ENCODE peak calls at places on chromosomes 3 and 15, in four cellular contexts. H is transverse colon, D is Panc1, A is GM23338. I is an unnamed sample.

GRCh38 chr3:10707984-10708868 is 107.8 kb upstream of the SLC6A11 start:
- DNase-seq in H (no peak), D (no peak), A (peak; percentile 38), I (no peak)

GRCh38 chr15:31434418-31435255 is 108.0 kb downstream of the KLF13 start:
- DNase-seq in H (peak; percentile 75), D (no peak), A (peak; percentile 11), I (peak; percentile 86)

GRCh38 chr3:190384241-190384863 is 3.6 kb upstream of the CLDN16 start:
- DNase-seq in H (peak; percentile 46), D (peak; percentile 84), A (peak; percentile 47), I (no peak)

GRCh38 chr3:138389144-138389601 is 40.8 kb downstream of the MRAS start:
- DNase-seq in H (no peak), D (no peak), A (no peak), I (no peak)

GRCh38 chr15:90114451-90114901 is 12.2 kb upstream of the IDH2 start:
- DNase-seq in H (no peak), D (no peak), A (no peak), I (no peak)

GRCh38 chr3:62732183-62732904 is 142.9 kb downstream of the CADPS start:
- DNase-seq in H (peak; percentile 26), D (no peak), A (no peak), I (no peak)

GRCh38 chr3:18679226-18679625 is 254.1 kb upstream of the SATB1 start:
- DNase-seq in H (no peak), D (no peak), A (no peak), I (no peak)

GRCh38 chr15:62389887-62390792 is 225.1 kb upstream of the C2CD4B start:
- DNase-seq in H (peak; percentile 74), D (no peak), A (peak; percentile 89), I (no peak)

GRCh38 chr15:40929730-40930429 is 740 bp downstream of the DLL4 start:
- DNase-seq in H (peak; percentile 61), D (no peak), A (peak; percentile 67), I (peak; percentile 73)

GRCh38 chr15:75836953-75837321 is 6.3 kb upstream of the UBE2Q2 start:
- DNase-seq in H (no peak), D (no peak), A (no peak), I (no peak)

GRCh38 chr3:52773361-52774065 is 2.8 kb upstream of the NEK4 start:
- DNase-seq in H (peak; percentile 4), D (no peak), A (no peak), I (no peak)

GRCh38 chr15:68228143-68228970 is 1.2 kb downstream of the CLN6 start:
- DNase-seq in H (no peak), D (no peak), A (no peak), I (peak; percentile 56)

GRCh38 chr3:59713971-59714370 is 664.1 kb upstream of the CFAP20DC start:
- DNase-seq in H (no peak), D (no peak), A (no peak), I (no peak)

GRCh38 chr15:92322566-92323355 is 70.9 kb upstream of the ST8SIA2 start:
- DNase-seq in H (no peak), D (no peak), A (no peak), I (no peak)

GRCh38 chr3:78992830-78993229 is 775.0 kb downstream of the ROBO1 start:
- DNase-seq in H (no peak), D (no peak), A (no peak), I (no peak)

GRCh38 chr3:126484662-126485061 is 9.0 kb upstream of the ZXDC start:
- DNase-seq in H (no peak), D (no peak), A (no peak), I (no peak)

GRCh38 chr15:35669457-35670045 is 123.6 kb upstream of the DPH6 start:
- DNase-seq in H (no peak), D (no peak), A (no peak), I (no peak)

GRCh38 chr3:102348904-102349303 is 85.9 kb upstream of the ZPLD1 start:
- DNase-seq in H (no peak), D (no peak), A (no peak), I (no peak)

GRCh38 chr3:105807146-105807545 is 61.7 kb downstream of the CBLB start:
- DNase-seq in H (no peak), D (no peak), A (no peak), I (no peak)

GRCh38 chr15:59326856-59327255 is 45.8 kb downstream of the MYO1E start:
- DNase-seq in H (peak; percentile 52), D (no peak), A (no peak), I (no peak)

GRCh38 chr15:68820205-68820588 is 498 bp downstream of the ANP32A start:
- DNase-seq in H (peak; percentile 52), D (no peak), A (no peak), I (peak; percentile 78)

GRCh38 chr3:12868039-12869024 is 27.0 kb upstream of the RPL32 start:
- DNase-seq in H (peak; percentile 82), D (peak; percentile 59), A (peak; percentile 82), I (peak; percentile 85)

GRCh38 chr15:73685981-73686380 is 1.8 kb downstream of the CD276 start:
- DNase-seq in H (no peak), D (no peak), A (no peak), I (no peak)

GRCh38 chr15:73683624-73684536 is at the start of gene CD276:
- DNase-seq in H (peak; percentile 73), D (no peak), A (peak; percentile 81), I (peak; percentile 87)

GRCh38 chr15:73688455-73688854 is 4.3 kb downstream of the CD276 start:
- DNase-seq in H (no peak), D (no peak), A (no peak), I (no peak)

GRCh38 chr15:73685561-73685960 is 1.4 kb downstream of the CD276 start:
- DNase-seq in H (no peak), D (no peak), A (no peak), I (no peak)

DNA sequence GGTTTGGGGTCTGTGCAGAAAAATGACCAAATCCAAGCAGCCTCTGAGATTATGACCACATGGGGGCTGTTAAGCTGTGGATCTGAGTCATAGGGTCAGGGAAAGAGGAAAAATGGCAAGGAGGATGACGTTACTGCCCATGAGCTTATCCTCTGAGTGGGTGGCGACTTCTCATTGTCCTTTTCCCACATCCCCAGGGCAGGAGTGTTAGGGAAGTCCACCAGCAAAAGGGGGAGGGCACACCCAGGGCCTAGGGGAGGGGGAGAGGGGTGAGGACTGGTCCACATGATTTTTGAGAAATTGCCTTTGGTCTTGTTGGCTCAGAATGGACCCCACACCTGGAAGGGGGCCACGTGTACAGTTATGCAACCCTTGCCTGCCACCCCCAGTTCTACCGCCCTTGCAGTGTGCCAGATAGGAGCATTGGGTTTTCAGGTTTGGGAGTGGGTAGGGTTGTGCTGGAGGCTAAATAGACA is 2.6 kb downstream of the CD276 start:
- DNase-seq in H (no peak), D (no peak), A (no peak), I (no peak)
- TF ChIP-seq POLR2AphosphoS5 in H (no peak), D (no peak), A (no peak), I (no peak)

GRCh38 chr15:66652806-66653205 is 49.2 kb upstream of the SMAD6 start:
- DNase-seq in H (no peak), D (no peak), A (no peak), I (no peak)
- H3K4me1 ChIP-seq in H (peaks cover 7% of the 10 kb centered on the region), D (peaks cover 24% of the 10 kb centered on the region), A (peaks cover 40% of the 10 kb centered on the region), I (peaks cover 22% of the 10 kb centered on the region)

GRCh38 chr15:38558714-38559059 is 5.9 kb downstream of the RASGRP1 start:
- DNase-seq in H (no peak), D (no peak), A (no peak), I (no peak)

GRCh38 chr15:38559131-38559530 is 5.5 kb downstream of the RASGRP1 start:
- DNase-seq in H (no peak), D (no peak), A (no peak), I (no peak)

GRCh38 chr15:38560456-38560926 is 4.1 kb downstream of the RASGRP1 start:
- DNase-seq in H (no peak), D (no peak), A (no peak), I (no peak)

GRCh38 chr15:38557855-38558713 is 6.5 kb downstream of the RASGRP1 start:
- DNase-seq in H (no peak), D (no peak), A (no peak), I (no peak)

DNA sequence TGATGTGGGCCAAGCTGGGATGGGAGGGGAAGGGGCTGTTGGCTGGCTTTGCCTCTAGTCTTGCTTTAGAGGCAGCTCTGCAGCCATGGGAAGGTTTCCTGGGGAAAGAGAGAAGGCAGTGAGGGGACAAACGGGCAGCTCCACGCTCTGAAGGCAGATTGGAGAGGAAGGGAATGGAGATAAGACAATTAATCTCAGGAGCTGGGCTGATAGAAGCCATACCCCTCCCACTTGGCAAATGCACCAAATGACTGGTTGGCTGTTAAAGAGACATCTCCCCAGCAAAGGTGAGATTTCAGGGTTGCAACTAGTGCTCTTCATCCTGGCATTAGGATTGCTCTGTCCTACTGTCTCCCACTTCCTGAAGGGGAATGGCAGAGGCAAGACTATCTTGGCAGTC is 4.7 kb downstream of the RASGRP1 start:
- DNase-seq in H (no peak), D (no peak), A (no peak), I (no peak)
- H3K27ac ChIP-seq in H (no peak overlapping the region), D (no peak overlapping the region), A (no peak overlapping the region), I (no peak overlapping the region)

DNA sequence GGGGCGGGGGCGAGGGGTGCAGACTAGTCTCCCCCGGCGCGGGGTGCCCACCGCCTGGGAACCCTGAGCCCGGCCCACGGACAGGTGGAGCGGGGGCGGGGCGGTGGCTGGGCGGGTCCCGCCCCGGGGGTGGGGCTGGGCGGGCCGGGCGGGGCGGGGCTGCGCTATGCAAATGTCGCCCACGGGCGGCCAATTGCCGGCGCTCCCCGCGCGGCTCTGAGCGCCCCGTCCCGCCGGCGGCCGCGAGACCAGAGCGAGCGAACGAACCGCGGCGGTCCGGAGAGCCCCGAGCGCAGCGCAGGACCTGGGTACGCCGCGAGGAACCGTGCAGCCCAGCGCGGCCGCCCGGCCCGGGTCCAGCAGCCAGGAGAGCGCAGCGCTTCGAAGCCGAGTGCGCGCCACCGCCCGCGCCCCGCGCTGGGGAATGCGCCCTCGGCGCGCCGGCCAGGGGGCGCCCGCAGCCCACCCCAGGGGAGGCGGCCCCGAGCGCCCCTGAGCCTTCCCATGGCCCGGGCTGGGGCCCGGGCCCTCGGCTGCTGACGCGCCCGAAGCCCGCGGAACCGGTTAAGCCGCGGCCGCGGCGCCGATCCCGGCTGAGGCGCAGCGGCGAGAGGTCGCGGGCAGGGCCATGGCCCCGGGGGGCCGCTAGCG is at the start of gene SEMA3F:
- DNase-seq in H (peak; percentile 80), D (no peak), A (peak; percentile 78), I (no peak)
- TF ChIP-seq POLR2AphosphoS5 in H (peak; percentile 78), D (no peak), A (peak; percentile 51), I (no peak)

GRCh38 chr3:81743096-81744025 is 18.1 kb downstream of the GBE1 start:
- DNase-seq in H (no peak), D (peak; percentile 85), A (peak; percentile 8), I (no peak)
- H3K4me1 ChIP-seq in H (peaks cover 19% of the 10 kb centered on the region), D (peaks cover 16% of the 10 kb centered on the region), A (peaks cover 8% of the 10 kb centered on the region), I (peaks cover 34% of the 10 kb centered on the region)

DNA sequence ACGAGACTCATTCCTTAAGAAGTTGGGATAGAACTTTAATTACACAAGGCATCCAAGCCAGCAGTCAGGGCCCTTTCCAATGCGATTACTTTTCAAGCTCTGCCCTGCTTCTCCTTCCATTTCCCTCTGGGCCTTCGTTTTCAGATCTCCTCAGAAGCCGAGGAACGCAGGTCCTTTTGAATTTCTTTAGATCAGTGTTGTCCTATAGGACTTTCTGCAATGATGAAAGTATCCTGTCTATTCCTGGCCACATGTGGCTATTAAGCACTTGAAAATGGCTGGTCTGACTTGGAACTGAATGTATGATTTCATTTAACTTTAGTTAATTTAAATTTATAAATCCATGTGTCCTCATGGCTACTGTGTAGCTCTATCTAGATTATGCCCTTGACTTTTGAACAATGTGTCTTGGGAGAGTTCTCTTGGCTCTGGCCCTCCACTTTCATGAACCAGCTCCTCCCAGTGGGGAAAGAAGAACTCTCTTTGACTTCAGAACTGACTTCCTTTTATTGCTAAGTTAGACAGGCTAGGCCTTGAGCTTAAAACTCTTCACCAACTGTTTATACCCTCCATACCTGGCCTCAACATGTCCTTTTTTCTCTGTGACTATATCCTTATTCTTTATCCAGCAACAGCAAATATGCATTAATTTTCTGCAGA is 22.7 kb downstream of the TGFBR2 start:
- DNase-seq in H (no peak), D (no peak), A (no peak), I (no peak)
- H3K27ac ChIP-seq in H (peak overlapping the region; percentile 77), D (peak overlapping the region; percentile 54), A (peak overlapping the region; percentile 18), I (peak overlapping the region; percentile 42)

I was measured in suprapubic skin.